ENCODE peak calls at places on chromosomes 16 and 17, in six cellular contexts. I is IMR-90, V is H1, Y is trophoblast cell, G is mesenchymal stem cell, U is neuronal stem cell. R is an unnamed sample.

GRCh38 chr17:65733314-65733713 is 171.9 kb upstream of the AXIN2 start:
- DNase-seq in G (no peak), I (no peak), Y (no peak), V (no peak), U (no peak), R (no peak)

GRCh38 chr17:44122825-44123355 is 551 bp downstream of the HDAC5 start:
- DNase-seq in V (no peak), G (no peak), I (no peak), Y (no peak), U (no peak), R (no peak)

GRCh38 chr17:6393368-6393952 is 41.5 kb downstream of the AIPL1 start:
- DNase-seq in G (peak), Y (no peak), I (no peak), U (no peak), V (no peak), R (no peak)

GRCh38 chr17:2067559-2067958 is 12.7 kb downstream of the HIC1 start:
- DNase-seq in Y (no peak), V (no peak), G (no peak), I (peak), U (no peak), R (no peak)

GRCh38 chr16:12092347-12092882 is 115.9 kb downstream of the SNX29 start:
- DNase-seq in I (peak), Y (no peak), U (no peak), G (peak), V (no peak), R (no peak)

GRCh38 chr17:74922694-74923537 is at the start of gene USH1G:
- DNase-seq in G (no peak), V (peak), Y (no peak), U (no peak), I (no peak), R (peak)

GRCh38 chr16:2482181-2483107 is 7.5 kb downstream of the TBC1D24 start:
- DNase-seq in Y (no peak), V (no peak), U (no peak), G (peak), I (peak), R (no peak)

GRCh38 chr16:61296305-61296704 is 739.9 kb downstream of the CDH8 start:
- DNase-seq in I (no peak), Y (no peak), V (no peak), G (no peak), U (no peak), R (no peak)

GRCh38 chr16:60259956-60260355 is 1525.8 kb upstream of the GOT2 start:
- DNase-seq in Y (no peak), I (no peak), V (no peak), U (no peak), G (no peak), R (no peak)

GRCh38 chr17:37541880-37542675 is 52.4 kb downstream of the DUSP14 start:
- DNase-seq in Y (no peak), G (peak), V (no peak), U (no peak), I (peak), R (no peak)

GRCh38 chr17:16927641-16928321 is 44.1 kb downstream of the TNFRSF13B start:
- DNase-seq in Y (no peak), V (no peak), G (no peak), I (no peak), U (no peak), R (peak)

GRCh38 chr17:57356722-57357391 is 100.5 kb downstream of the MSI2 start:
- DNase-seq in Y (no peak), I (no peak), V (no peak), U (peak), G (no peak), R (no peak)

GRCh38 chr17:47332287-47332686 is 8.5 kb downstream of the EFCAB13 start:
- DNase-seq in G (no peak), Y (no peak), U (no peak), V (no peak), I (no peak), R (no peak)

GRCh38 chr17:61475726-61476125 is 23.5 kb downstream of the TBX4 start:
- DNase-seq in V (no peak), G (peak), I (peak), Y (no peak), U (no peak), R (peak)

GRCh38 chr17:35089846-35090193 is 26.3 kb upstream of the RFFL start:
- DNase-seq in U (no peak), Y (no peak), G (peak), I (peak), V (no peak), R (peak)
- H2BK5ac ChIP-seq in U (no peak), Y (no peak), G (no peak), I (peak), V (no peak), R (no peak)

GRCh38 chr16:85302018-85302847 is 190.0 kb upstream of the CIBAR2 start:
- DNase-seq in Y (no peak), G (peak), U (no peak), I (peak), V (no peak), R (no peak)
- H4K91ac ChIP-seq in Y (no peak), G (peak), U (no peak), I (no peak), V (peak), R (no peak)

DNA sequence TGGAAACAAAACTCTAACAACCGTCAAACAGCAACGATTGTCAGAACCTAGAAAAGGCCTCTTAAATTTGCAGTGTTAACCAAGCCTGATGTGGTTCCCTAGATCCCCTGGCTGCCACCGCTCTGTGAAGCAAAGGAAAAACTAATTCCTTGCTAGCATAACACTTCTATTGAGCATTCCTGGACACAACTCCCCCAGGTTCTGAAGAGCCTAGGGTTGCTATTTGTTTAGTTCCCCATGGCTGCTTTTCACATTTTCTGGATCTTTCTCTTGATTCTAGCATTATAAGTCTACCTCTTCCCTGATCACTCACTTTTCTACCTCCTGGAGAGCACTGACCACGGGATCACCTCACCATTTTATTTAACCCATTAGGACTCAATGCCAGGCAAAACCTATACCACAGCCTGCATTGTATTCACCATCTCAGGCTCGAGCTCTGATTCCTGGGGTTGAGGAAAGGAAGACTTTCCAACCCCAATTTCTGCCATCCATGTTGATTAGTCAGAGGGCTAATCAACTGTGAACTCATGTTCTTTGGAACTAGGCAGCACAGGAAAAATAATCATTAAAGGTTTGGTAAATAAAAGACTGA is 692 bp upstream of the KCNJ16 start:
- DNase-seq in I (no peak), V (no peak), U (no peak), G (no peak), Y (no peak), R (no peak)
- H3K23ac ChIP-seq in I (no peak), V (no peak), U (no peak), G (no peak), Y (no peak), R (no peak)

DNA sequence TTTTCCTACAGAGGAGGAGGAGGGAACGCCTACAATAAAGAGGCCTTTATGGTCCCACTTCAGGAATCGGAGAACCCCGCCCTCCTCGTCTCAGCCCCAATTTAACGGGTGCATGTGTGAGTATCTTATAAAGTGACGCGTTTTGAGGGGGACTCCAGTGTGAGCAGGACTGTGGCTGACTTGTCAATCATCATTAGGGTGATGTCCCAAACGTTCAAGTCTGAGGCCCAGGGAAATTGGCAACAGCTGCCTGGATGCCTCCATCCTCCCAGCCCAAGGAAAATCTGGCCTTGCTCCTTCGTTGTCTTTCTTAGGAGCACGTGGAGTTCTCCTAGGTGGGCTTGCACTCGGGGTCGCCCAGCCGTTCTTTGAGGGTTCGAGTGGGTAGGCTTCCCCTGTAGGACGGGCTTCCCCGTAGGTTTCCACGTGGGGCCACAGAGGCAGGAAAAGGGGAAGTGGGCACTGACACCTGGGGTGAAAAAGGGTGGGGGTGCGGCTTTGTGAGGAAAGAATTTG is 631 bp upstream of the HERPUD1 start:
- DNase-seq in U (no peak), V (peak), Y (no peak), G (no peak), I (no peak), R (no peak)
- H2BK5ac ChIP-seq in U (peak), V (peak), Y (peak), G (no peak), I (peak), R (no peak)

GRCh38 chr17:77167472-77168306 is 26.9 kb downstream of the SEC14L1 start:
- DNase-seq in Y (no peak), U (no peak), I (no peak), V (no peak), G (no peak), R (no peak)
- H4K91ac ChIP-seq in Y (no peak), U (no peak), I (no peak), V (no peak), G (no peak), R (no peak)

DNA sequence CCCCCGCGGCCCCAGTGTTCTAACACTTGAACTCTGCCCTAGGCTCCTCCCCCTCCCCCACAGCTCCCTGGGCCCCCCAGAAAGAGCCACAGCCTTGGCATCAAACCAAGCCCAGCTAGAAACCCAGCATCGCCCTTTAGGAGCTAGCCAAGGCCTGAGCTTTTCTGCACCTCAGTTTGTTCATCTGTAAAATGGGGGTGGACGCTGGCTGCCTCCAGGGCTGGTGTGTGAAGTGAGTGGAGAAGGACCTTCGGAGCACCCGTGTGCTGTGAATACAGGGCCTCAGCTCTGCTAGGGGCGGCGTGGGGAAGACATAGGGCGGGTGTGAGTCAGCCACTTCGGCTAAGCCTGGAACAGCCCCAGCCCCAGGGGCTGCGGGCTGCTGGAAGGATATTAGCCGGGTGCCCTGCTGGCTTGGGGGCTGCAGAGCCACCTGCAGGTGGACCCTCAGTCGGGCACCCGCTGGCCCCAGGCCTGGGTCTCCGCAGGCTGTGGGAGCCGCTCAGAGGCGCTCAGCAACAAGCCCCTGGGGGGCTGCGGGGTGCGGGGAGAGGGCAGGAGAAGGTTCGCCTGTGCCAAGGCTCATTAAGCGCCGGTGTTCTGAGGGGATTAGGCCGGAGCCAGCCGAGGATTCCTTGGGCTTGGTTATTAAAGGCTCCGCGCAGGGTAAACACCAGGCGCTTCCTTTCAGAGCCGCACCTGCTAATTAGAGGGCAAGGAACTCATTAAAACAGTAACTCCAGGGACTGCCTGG is 217.0 kb upstream of the CIBAR2 start:
- DNase-seq in U (peak), G (peak), V (no peak), I (peak), Y (peak), R (peak)
- H3K23ac ChIP-seq in U (peak), G (peak), V (no peak), I (no peak), Y (no peak), R (no peak)

GRCh38 chr16:46746821-46747776 is 1.0 kb downstream of the MYLK3 start:
- DNase-seq in G (peak), I (no peak), U (no peak), V (no peak), Y (no peak), R (peak)
- H2BK5ac ChIP-seq in G (no peak), I (no peak), U (peak), V (peak), Y (peak), R (no peak)